ENCODE peak calls at places on chromosome 17, in ten cellular contexts. W is heart left ventricle, L is mesendoderm, F is AG04450, Q is psoas muscle, P is sigmoid colon, G is IMR-90, Z is transverse colon, D is stomach, J is left lung. C is an unnamed sample.
A peak's percentile ranks its signal among the peaks of the same experiment; 100 is the strongest.

GRCh38 chr17:382644-383533 is 30.3 kb upstream of the RPH3AL start:
- DNase-seq in W (no peak), L (peak; percentile 85), F (peak; percentile 37), Q (no peak), P (peak; percentile 78), G (peak; percentile 87), Z (no peak), D (no peak), J (no peak), C (no peak)

GRCh38 chr17:6708357-6708961 is 4.7 kb downstream of the SLC13A5 start:
- DNase-seq in W (no peak), L (no peak), F (no peak), Q (no peak), P (no peak), G (no peak), Z (no peak), D (peak; percentile 22), J (no peak), C (no peak)

GRCh38 chr17:45366691-45367090 is 49.9 kb upstream of the MAP3K14 start:
- DNase-seq in W (no peak), L (no peak), F (no peak), Q (no peak), P (peak; percentile 30), G (no peak), Z (no peak), D (no peak), J (no peak), C (peak; percentile 44)

GRCh38 chr17:18954321-18954720 is 2.4 kb downstream of the SLC5A10 start:
- DNase-seq in W (no peak), L (no peak), F (no peak), Q (no peak), P (no peak), G (no peak), Z (no peak), D (no peak), J (no peak), C (peak; percentile 61)

GRCh38 chr17:969767-970387 is 9.7 kb downstream of the NXN start:
- DNase-seq in W (no peak), L (no peak), F (no peak), Q (no peak), P (peak; percentile 89), G (no peak), Z (no peak), D (no peak), J (no peak), C (no peak)

GRCh38 chr17:68807998-68808772 is 147.0 kb downstream of the ABCA8 start:
- DNase-seq in W (no peak), L (no peak), F (no peak), Q (no peak), P (no peak), G (peak; percentile 33), Z (no peak), D (no peak), J (no peak), C (no peak)

GRCh38 chr17:33260638-33261037 is 32.5 kb downstream of the ASIC2 start:
- DNase-seq in W (no peak), L (no peak), F (no peak), Q (no peak), P (no peak), G (no peak), Z (peak; percentile 48), D (no peak), J (no peak), C (no peak)

GRCh38 chr17:68197091-68197996 is 50.5 kb upstream of the AMZ2 start:
- DNase-seq in W (peak; percentile 47), L (peak; percentile 57), F (no peak), Q (peak; percentile 36), P (no peak), G (no peak), Z (peak; percentile 36), D (no peak), J (no peak), C (peak; percentile 74)

GRCh38 chr17:50167371-50167770 is 1.6 kb downstream of the SGCA start:
- DNase-seq in W (no peak), L (no peak), F (no peak), Q (peak; percentile 15), P (no peak), G (no peak), Z (no peak), D (no peak), J (peak; percentile 63), C (peak; percentile 69)

GRCh38 chr17:49629447-49629846 is 48.5 kb downstream of the SPOP start:
- DNase-seq in W (no peak), L (no peak), F (no peak), Q (no peak), P (no peak), G (no peak), Z (no peak), D (no peak), J (no peak), C (no peak)

GRCh38 chr17:19747829-19748806 is at the start of gene ALDH3A1:
- DNase-seq in W (no peak), L (no peak), F (no peak), Q (no peak), P (no peak), G (no peak), Z (peak; percentile 58), D (peak; percentile 89), J (peak; percentile 71), C (no peak)

GRCh38 chr17:76585649-76586593 is at the start of gene ST6GALNAC2:
- DNase-seq in W (peak; percentile 78), L (peak; percentile 58), F (no peak), Q (peak; percentile 73), P (peak; percentile 79), G (no peak), Z (peak; percentile 71), D (peak; percentile 84), J (peak; percentile 96), C (peak; percentile 72)

GRCh38 chr17:38867179-38867994 is 2.5 kb upstream of the LASP1 start:
- DNase-seq in W (peak; percentile 66), L (peak; percentile 94), F (no peak), Q (peak; percentile 55), P (peak; percentile 80), G (peak; percentile 68), Z (peak; percentile 57), D (peak; percentile 46), J (no peak), C (no peak)

GRCh38 chr17:48441862-48442261 is 11.8 kb upstream of the SKAP1 start:
- DNase-seq in W (no peak), L (no peak), F (no peak), Q (no peak), P (no peak), G (no peak), Z (no peak), D (no peak), J (no peak), C (no peak)

GRCh38 chr17:48442819-48443218 is 12.8 kb upstream of the SKAP1 start:
- DNase-seq in W (no peak), L (no peak), F (no peak), Q (no peak), P (no peak), G (no peak), Z (no peak), D (no peak), J (no peak), C (no peak)

GRCh38 chr17:48443712-48444111 is 13.7 kb upstream of the SKAP1 start:
- DNase-seq in W (no peak), L (no peak), F (no peak), Q (no peak), P (no peak), G (no peak), Z (no peak), D (no peak), J (no peak), C (no peak)

GRCh38 chr17:48444531-48445247 is 14.7 kb upstream of the SKAP1 start:
- DNase-seq in W (no peak), L (no peak), F (no peak), Q (no peak), P (no peak), G (no peak), Z (no peak), D (no peak), J (no peak), C (no peak)

GRCh38 chr17:48445248-48445620 is 15.2 kb upstream of the SKAP1 start:
- DNase-seq in W (no peak), L (no peak), F (no peak), Q (no peak), P (no peak), G (no peak), Z (no peak), D (no peak), J (no peak), C (no peak)
- H3K4me3 ChIP-seq in W (no peak overlapping the region), L (no peak overlapping the region), F (no peak overlapping the region), Q (no peak overlapping the region), P (no peak overlapping the region), G (no peak overlapping the region), Z (no peak overlapping the region), D (no peak overlapping the region), J (no peak overlapping the region), C (no peak overlapping the region)

GRCh38 chr17:77887110-77887463 is 71.4 kb upstream of the TNRC6C start:
- DNase-seq in W (no peak), L (no peak), F (no peak), Q (no peak), P (peak; percentile 40), G (no peak), Z (no peak), D (no peak), J (no peak), C (no peak)
- H3K27ac ChIP-seq in W (peak overlapping the region; percentile 72), L (no peak overlapping the region), F (no peak overlapping the region), Q (peak overlapping the region; percentile 43), P (peak overlapping the region; percentile 67), G (no peak overlapping the region), Z (peak overlapping the region; percentile 64), D (peak overlapping the region; percentile 80), J (peak overlapping the region; percentile 16), C (no peak overlapping the region)

GRCh38 chr17:61402073-61402541 is 2.5 kb downstream of the TBX2 start:
- DNase-seq in W (no peak), L (no peak), F (no peak), Q (no peak), P (peak; percentile 59), G (no peak), Z (no peak), D (no peak), J (peak; percentile 39), C (no peak)
- H3K4me3 ChIP-seq in W (peak overlapping the region; percentile 69), L (no peak overlapping the region), F (peak overlapping the region; percentile 98), Q (peak overlapping the region; percentile 77), P (peak overlapping the region; percentile 46), G (peak overlapping the region; percentile 98), Z (peak overlapping the region; percentile 39), D (peak overlapping the region; percentile 51), J (peak overlapping the region; percentile 53), C (no peak overlapping the region)

DNA sequence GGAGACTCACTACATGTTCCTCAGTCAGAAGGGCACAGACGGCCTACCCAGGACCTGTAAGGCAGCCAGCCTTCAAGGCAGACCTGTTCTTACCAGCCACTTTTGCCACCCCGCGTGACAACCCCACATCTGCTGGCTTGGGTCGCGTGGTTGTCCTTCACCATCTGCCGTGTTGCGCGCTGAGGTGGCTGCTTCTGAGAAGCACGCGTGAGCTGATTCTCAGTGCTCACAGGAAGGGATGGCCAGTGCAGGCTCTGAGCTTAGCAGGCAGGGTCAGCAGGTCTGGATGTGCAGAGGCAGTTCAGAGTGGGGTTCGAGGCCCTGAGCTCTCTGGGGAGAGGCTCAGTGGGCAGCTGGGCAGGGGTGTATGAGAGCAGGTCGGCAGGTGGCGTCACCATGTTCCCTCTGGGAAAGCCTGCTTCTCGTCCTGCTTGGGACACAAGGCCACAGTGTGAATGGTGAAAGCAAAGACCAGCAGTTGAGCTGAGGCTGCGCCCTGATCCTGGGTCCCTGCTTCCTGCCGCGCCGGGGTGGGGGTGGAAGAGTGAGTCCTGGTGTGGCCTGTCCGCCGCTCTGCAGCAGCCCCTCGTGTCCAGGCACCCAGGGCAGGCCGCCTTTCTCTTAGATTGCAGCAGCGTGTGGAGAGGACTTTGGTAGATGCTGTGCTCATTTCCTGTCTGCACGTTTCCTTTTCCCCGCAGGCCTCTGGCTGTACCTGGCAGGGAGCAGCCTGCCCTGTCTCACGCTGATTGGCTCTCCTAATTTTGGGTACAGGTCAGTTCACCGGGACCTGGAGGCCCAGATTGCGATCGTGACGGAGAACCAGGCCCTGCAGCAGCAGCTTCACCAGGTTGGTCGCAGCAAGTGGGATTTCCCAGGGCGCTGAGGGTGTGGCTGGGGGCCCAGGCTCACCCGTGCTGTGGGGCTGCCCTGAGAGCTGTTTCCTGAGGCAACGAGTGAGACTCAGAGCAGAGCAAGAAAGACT is 36.0 kb downstream of the PGS1 start:
- DNase-seq in W (no peak), L (no peak), F (no peak), Q (no peak), P (no peak), G (no peak), Z (no peak), D (no peak), J (peak; percentile 83), C (no peak)
- H3K27ac ChIP-seq in W (peak overlapping the region; percentile 85), L (no peak overlapping the region), F (no peak overlapping the region), Q (peak overlapping the region; percentile 94), P (peak overlapping the region; percentile 9), G (no peak overlapping the region), Z (peak overlapping the region; percentile 84), D (peak overlapping the region; percentile 88), J (peak overlapping the region; percentile 90), C (no peak overlapping the region)